ENCODE peak calls at places on chromosomes 12 and 14, in eight cellular contexts. N, G, X, J, P, S, K and T are unnamed samples.

GRCh38 chr12:24776856-24777255 is 172.0 kb downstream of the BCAT1 start:
- DNase-seq in X (no peak), N (no peak), K (no peak), G (no peak), J (no peak), P (no peak), S (no peak), T (no peak)

GRCh38 chr14:46344327-46344937 is 307.1 kb downstream of the RPL10L start:
- DNase-seq in J (peak; percentile 0), X (peak; percentile 3), N (peak; percentile 64), P (peak; percentile 66), S (peak; percentile 75), K (peak; percentile 44), G (peak; percentile 34), T (peak; percentile 40)

GRCh38 chr12:54701940-54702592 is 53.9 kb upstream of the DCD start:
- DNase-seq in P (peak; percentile 65), G (peak; percentile 62), J (peak; percentile 22), S (peak; percentile 75), K (peak; percentile 67), X (peak; percentile 37), N (peak; percentile 61), T (peak; percentile 66)

GRCh38 chr12:116376354-116377193 is 99.1 kb upstream of the MED13L start:
- DNase-seq in X (no peak), J (peak; percentile 72), G (no peak), K (no peak), S (no peak), P (no peak), N (peak; percentile 96), T (no peak)

GRCh38 chr12:1670815-1671268 is 20.0 kb upstream of the ADIPOR2 start:
- DNase-seq in P (no peak), G (no peak), X (no peak), S (no peak), J (no peak), N (peak; percentile 10), K (no peak), T (peak; percentile 73)

GRCh38 chr12:22271036-22271435 is 63.5 kb downstream of the ST8SIA1 start:
- DNase-seq in N (peak; percentile 44), G (no peak), K (no peak), X (no peak), P (no peak), J (no peak), S (no peak), T (no peak)

GRCh38 chr14:26427059-26427458 is 170.8 kb downstream of the NOVA1 start:
- DNase-seq in J (no peak), X (no peak), K (no peak), G (no peak), S (no peak), N (no peak), P (no peak), T (no peak)

GRCh38 chr12:100733817-100734593 is 60.6 kb upstream of the ANO4 start:
- DNase-seq in P (peak; percentile 55), X (peak; percentile 21), S (peak; percentile 68), N (peak; percentile 55), J (no peak), K (no peak), G (no peak), T (peak; percentile 45)

GRCh38 chr14:73944432-73945158 is 5.3 kb downstream of the FAM161B start:
- DNase-seq in X (no peak), K (no peak), S (no peak), P (no peak), J (no peak), G (no peak), N (no peak), T (no peak)

GRCh38 chr14:34365309-34365915 is 96.6 kb downstream of the SPTSSA start:
- DNase-seq in P (peak; percentile 11), N (peak; percentile 29), S (peak; percentile 15), J (no peak), X (no peak), K (no peak), G (no peak), T (peak; percentile 43)

GRCh38 chr12:69350777-69351176 is 2.6 kb downstream of the LYZ start:
- DNase-seq in G (no peak), S (no peak), J (no peak), P (no peak), K (no peak), N (no peak), X (no peak), T (no peak)

GRCh38 chr12:54215990-54216579 is 27.3 kb upstream of the SMUG1 start:
- DNase-seq in J (no peak), N (no peak), X (no peak), G (peak; percentile 87), S (peak; percentile 78), K (no peak), P (no peak), T (peak; percentile 39)

GRCh38 chr12:96879301-96879700 is 27.8 kb upstream of the NEDD1 start:
- DNase-seq in S (no peak), K (no peak), X (no peak), G (no peak), J (no peak), P (no peak), N (no peak), T (no peak)

GRCh38 chr12:46562625-46563228 is 190.2 kb upstream of the SLC38A2 start:
- DNase-seq in P (no peak), K (no peak), S (no peak), J (no peak), N (peak; percentile 95), X (no peak), G (no peak), T (no peak)

GRCh38 chr12:51922762-51923505 is 15.6 kb downstream of the ACVRL1 start:
- DNase-seq in G (peak; percentile 25), J (no peak), N (peak; percentile 35), S (peak; percentile 26), K (no peak), P (no peak), X (no peak), T (no peak)

GRCh38 chr12:75560167-75560566 is 48.8 kb upstream of the KRR1 start:
- DNase-seq in G (peak; percentile 31), P (no peak), K (peak; percentile 20), N (peak; percentile 63), X (no peak), S (peak; percentile 17), J (peak; percentile 7), T (peak; percentile 42)

GRCh38 chr12:4579305-4580097 is 17.5 kb downstream of the DYRK4 start:
- DNase-seq in P (peak; percentile 67), K (no peak), J (peak; percentile 54), S (peak; percentile 63), X (no peak), N (peak; percentile 5), G (peak; percentile 72), T (no peak)

GRCh38 chr12:25283006-25283405 is 32.3 kb upstream of the KRAS start:
- DNase-seq in K (no peak), J (no peak), N (no peak), P (no peak), X (no peak), G (no peak), S (no peak), T (no peak)

GRCh38 chr12:131046813-131047788 is 93.4 kb downstream of the ADGRD1 start:
- DNase-seq in K (no peak), P (no peak), X (no peak), J (no peak), N (no peak), G (peak; percentile 40), S (no peak), T (no peak)

GRCh38 chr14:60652674-60653387 is 3.6 kb upstream of the SIX1 start:
- DNase-seq in X (no peak), P (peak; percentile 53), K (no peak), S (peak; percentile 48), G (no peak), N (no peak), J (peak; percentile 36), T (no peak)

GRCh38 chr12:50840809-50841487 is 1.8 kb upstream of the TMPRSS12 start:
- DNase-seq in P (no peak), K (no peak), G (no peak), X (no peak), N (peak; percentile 7), S (no peak), J (no peak), T (no peak)
- TF ChIP-seq EZH2phosphoT487 in P (no peak), K (no peak), G (no peak), X (no peak), N (no peak), S (no peak), J (no peak), T (no peak)

DNA sequence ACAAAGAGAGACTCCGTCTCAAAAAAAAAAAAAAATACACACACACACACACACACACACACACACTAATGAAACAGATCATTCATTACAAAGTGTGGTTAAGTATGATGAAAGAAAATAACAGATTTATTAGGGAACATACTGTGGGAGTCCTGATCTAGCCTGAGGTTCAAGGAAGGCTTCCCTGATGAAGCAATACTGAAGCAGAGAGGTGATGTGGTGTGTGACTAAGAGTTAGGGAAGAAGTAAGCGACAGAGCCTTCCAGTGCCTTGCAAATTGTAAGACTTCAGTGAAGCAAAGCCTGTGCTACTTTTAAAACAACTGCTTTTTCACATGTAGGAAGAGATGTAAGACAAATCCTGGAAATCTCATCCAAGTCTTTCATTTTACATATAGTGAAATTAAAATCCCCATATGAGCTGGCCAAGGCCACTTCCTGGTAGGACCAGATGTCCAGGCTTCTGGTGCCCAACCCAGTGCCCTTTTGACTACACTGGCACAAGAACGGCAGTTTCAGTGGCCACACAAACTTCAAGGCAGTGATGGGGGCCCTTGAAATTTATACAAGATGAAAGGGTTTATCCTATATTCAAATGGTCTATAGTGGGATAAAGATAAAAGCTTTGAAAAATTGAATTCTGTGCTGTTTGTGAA is 86.2 kb downstream of the STON2 start:
- DNase-seq in K (no peak), S (no peak), J (no peak), N (no peak), P (no peak), X (no peak), G (no peak), T (no peak)
- H3K4me1 ChIP-seq in K (peaks cover 7% of the 10 kb centered on the region), S (peaks cover 57% of the 10 kb centered on the region), J (no peaks in the 10 kb centered on the region), N (no peaks in the 10 kb centered on the region), P (peaks cover 56% of the 10 kb centered on the region), X (no peaks in the 10 kb centered on the region), G (no peaks in the 10 kb centered on the region), T (peaks cover 22% of the 10 kb centered on the region)

GRCh38 chr14:67957925-67958324 is 138.3 kb downstream of the RAD51B start:
- DNase-seq in J (no peak), P (no peak), X (no peak), S (no peak), G (no peak), K (no peak), N (no peak), T (no peak)
- TF ChIP-seq CTCF in J (no peak), P (no peak), X (no peak), S (no peak), G (no peak), K (no peak), N (no peak), T (no peak)

GRCh38 chr12:11698729-11699128 is 49.3 kb downstream of the ETV6 start:
- DNase-seq in N (no peak), P (no peak), K (no peak), J (no peak), G (no peak), X (no peak), S (no peak), T (no peak)

GRCh38 chr12:11703378-11703777 is 53.9 kb downstream of the ETV6 start:
- DNase-seq in X (no peak), J (no peak), S (no peak), N (no peak), G (no peak), P (no peak), K (no peak), T (no peak)

GRCh38 chr12:11702959-11703358 is 53.5 kb downstream of the ETV6 start:
- DNase-seq in N (no peak), S (no peak), P (no peak), X (no peak), J (no peak), G (no peak), K (peak; percentile 13), T (no peak)

GRCh38 chr12:11704094-11704493 is 54.6 kb downstream of the ETV6 start:
- DNase-seq in N (no peak), K (no peak), G (no peak), X (no peak), P (no peak), J (no peak), S (no peak), T (no peak)

GRCh38 chr12:11701398-11701797 is 51.9 kb downstream of the ETV6 start:
- DNase-seq in J (no peak), P (no peak), X (no peak), S (no peak), K (no peak), G (no peak), N (no peak), T (no peak)
- TF ChIP-seq EZH2phosphoT487 in J (no peak), P (no peak), X (no peak), S (no peak), K (no peak), G (no peak), N (no peak), T (no peak)